ENCODE peak calls at places on chromosomes 5 and 9, in eight cellular contexts. K is foreskin fibroblast; U is AG09319; A is tibial nerve; B is Ammon's horn; D is left lung; W is activated CD4-positive, alpha-beta T cell treated with anti-CD3 and anti-CD28 coated beads for 36 hours; Z is NCI-H460. X is an unnamed sample.

GRCh38 chr9:90189306-90189705 is 453.3 kb downstream of the DIRAS2 start:
- DNase-seq in K (no peak), D (no peak), W (no peak), B (peak; percentile 40), U (no peak), A (no peak), Z (no peak), X (no peak)

GRCh38 chr9:124766815-124767554 is 4.1 kb downstream of the NR6A1 start:
- DNase-seq in A (no peak), U (no peak), Z (no peak), D (no peak), K (no peak), B (no peak), W (no peak), X (no peak)

GRCh38 chr5:98742395-98743073 is 30.9 kb upstream of the RGMB start:
- DNase-seq in D (peak; percentile 28), K (no peak), B (no peak), U (no peak), A (no peak), Z (no peak), W (no peak), X (no peak)

GRCh38 chr5:159393854-159394274 is 63.6 kb upstream of the IL12B start:
- DNase-seq in W (no peak), Z (no peak), U (no peak), A (no peak), K (no peak), D (no peak), B (no peak), X (no peak)

GRCh38 chr5:115586525-115587146 is 15.6 kb downstream of the TICAM2 start:
- DNase-seq in K (no peak), U (no peak), B (peak; percentile 53), Z (peak; percentile 24), D (no peak), A (no peak), W (no peak), X (peak; percentile 53)

GRCh38 chr5:68565427-68565826 is 349.9 kb downstream of the PIK3R1 start:
- DNase-seq in W (no peak), U (no peak), D (no peak), B (no peak), A (no peak), Z (no peak), K (no peak), X (no peak)

GRCh38 chr9:111366978-111367377 is 37.0 kb upstream of the OR2K2 start:
- DNase-seq in B (no peak), A (no peak), W (no peak), D (no peak), K (no peak), U (no peak), Z (no peak), X (no peak)

GRCh38 chr9:84699897-84700395 is 30.4 kb downstream of the NTRK2 start:
- DNase-seq in K (no peak), D (no peak), Z (no peak), U (no peak), B (no peak), W (no peak), A (no peak), X (no peak)

GRCh38 chr5:102481044-102481715 is 17.6 kb downstream of the SLCO6A1 start:
- DNase-seq in B (no peak), W (no peak), A (no peak), U (no peak), D (no peak), K (no peak), Z (no peak), X (no peak)

GRCh38 chr9:98538626-98539031 is 170.1 kb downstream of the GABBR2 start:
- DNase-seq in B (no peak), A (no peak), W (no peak), U (no peak), Z (no peak), K (no peak), D (no peak), X (no peak)

GRCh38 chr9:117135481-117135880 is 279.4 kb downstream of the ASTN2 start:
- DNase-seq in K (no peak), A (no peak), U (no peak), B (no peak), Z (no peak), W (no peak), D (no peak), X (no peak)

GRCh38 chr5:1495525-1495897 is 28.2 kb downstream of the LPCAT1 start:
- DNase-seq in Z (no peak), D (peak; percentile 49), B (no peak), K (no peak), U (no peak), A (no peak), W (peak; percentile 37), X (no peak)

GRCh38 chr5:35161637-35162248 is 68.5 kb downstream of the PRLR start:
- DNase-seq in U (no peak), Z (no peak), K (no peak), W (no peak), D (no peak), A (no peak), B (no peak), X (no peak)

GRCh38 chr9:36165766-36166149 is 3.4 kb upstream of the CCIN start:
- DNase-seq in B (peak; percentile 41), D (no peak), W (no peak), U (no peak), Z (no peak), A (no peak), K (peak; percentile 35), X (no peak)

GRCh38 chr9:104950838-104951237 is 22.9 kb upstream of the ABCA1 start:
- DNase-seq in D (no peak), B (no peak), W (no peak), K (peak; percentile 40), Z (no peak), A (no peak), U (no peak), X (no peak)

X was measured in LoVo.